ENCODE peak calls at places on chromosome 10, in four cellular contexts. P is GF-D8; I is GM06990; F is naive thymus-derived CD8-positive, alpha-beta T cell. X is an unnamed sample.

GRCh38 chr10:61078542-61078941 is 134.6 kb upstream of the RHOBTB1 start:
- DNase-seq in P (no peak), I (no peak), F (no peak), X (no peak)

GRCh38 chr10:14039968-14040668 is 290.6 kb downstream of the FRMD4A start:
- DNase-seq in P (no peak), I (no peak), F (no peak), X (no peak)

GRCh38 chr10:6054884-6055283 is 7.3 kb downstream of the IL2RA start:
- DNase-seq in P (no peak), I (no peak), F (no peak), X (no peak)

GRCh38 chr10:12338981-12339380 is 10.4 kb upstream of the CAMK1D start:
- DNase-seq in P (no peak), I (no peak), F (no peak), X (no peak)

GRCh38 chr10:18158698-18159342 is 18.6 kb downstream of the CACNB2 start:
- DNase-seq in P (no peak), I (no peak), F (no peak), X (no peak)

GRCh38 chr10:110916554-110917346 is 2.2 kb downstream of the BBIP1 start:
- DNase-seq in P (no peak), I (no peak), F (no peak), X (no peak)

GRCh38 chr10:109929501-109930219 is 6.3 kb upstream of the XPNPEP1 start:
- DNase-seq in P (no peak), I (no peak), F (no peak), X (no peak)

GRCh38 chr10:97207756-97208346 is 22.1 kb upstream of the SLIT1 start:
- DNase-seq in P (no peak), I (no peak), F (no peak), X (no peak)

GRCh38 chr10:6841746-6842145 is 261.7 kb upstream of the PRKCQ start:
- DNase-seq in P (no peak), I (no peak), F (no peak), X (no peak)

GRCh38 chr10:90051474-90051873 is 350.1 kb downstream of the KIF20B start:
- DNase-seq in P (no peak), I (peak; percentile 36), F (no peak), X (no peak)

GRCh38 chr10:58853668-58854067 is 322.8 kb upstream of the PHYHIPL start:
- DNase-seq in P (no peak), I (no peak), F (no peak), X (no peak)

GRCh38 chr10:17502788-17503187 is 48.4 kb upstream of the ST8SIA6 start:
- DNase-seq in P (no peak), I (no peak), F (no peak), X (no peak)

GRCh38 chr10:70271996-70272924 is 11.5 kb downstream of the NPFFR1 start:
- DNase-seq in P (no peak), I (no peak), F (no peak), X (no peak)

GRCh38 chr10:112349521-112350085 is 24.3 kb upstream of the ACSL5 start:
- DNase-seq in P (no peak), I (no peak), F (no peak), X (no peak)

GRCh38 chr10:89201345-89202032 is 5.6 kb downstream of the CH25H start:
- DNase-seq in P (no peak), I (no peak), F (no peak), X (no peak)

GRCh38 chr10:13885238-13885990 is 298.6 kb downstream of the PRPF18 start:
- DNase-seq in P (no peak), I (no peak), F (no peak), X (no peak)

GRCh38 chr10:50538473-50539398 is 85.0 kb downstream of the SGMS1 start:
- DNase-seq in P (no peak), I (peak; percentile 28), F (no peak), X (no peak)

GRCh38 chr10:131090761-131091661 is 220.5 kb downstream of the TCERG1L start:
- DNase-seq in P (no peak), I (no peak), F (no peak), X (no peak)

GRCh38 chr10:119252051-119252465 is 44.7 kb downstream of the GRK5 start:
- DNase-seq in P (no peak), I (no peak), F (no peak), X (no peak)

GRCh38 chr10:110912374-110912773 is 6.6 kb downstream of the BBIP1 start:
- DNase-seq in P (no peak), I (no peak), F (no peak), X (no peak)

GRCh38 chr10:127736915-127737562 is at the start of gene FOXI2:
- DNase-seq in P (no peak), I (no peak), F (no peak), X (no peak)

GRCh38 chr10:29722777-29723176 is 88.0 kb upstream of the SVIL start:
- DNase-seq in P (no peak), I (no peak), F (no peak), X (no peak)

GRCh38 chr10:17059197-17059688 is 70.4 kb downstream of the CUBN start:
- DNase-seq in P (no peak), I (no peak), F (no peak), X (no peak)

GRCh38 chr10:61733358-61733940 is 70.7 kb downstream of the CABCOCO1 start:
- DNase-seq in P (no peak), I (no peak), F (no peak), X (no peak)

GRCh38 chr10:60718891-60719290 is 59.4 kb upstream of the CDK1 start:
- DNase-seq in P (no peak), I (no peak), F (no peak), X (no peak)

GRCh38 chr10:48551796-48552591 is 52.9 kb downstream of the ARHGAP22 start:
- DNase-seq in P (no peak), I (no peak), F (no peak), X (no peak)

GRCh38 chr10:111392910-111393309 is 316.1 kb downstream of the ADRA2A start:
- DNase-seq in P (no peak), I (no peak), F (no peak), X (no peak)

GRCh38 chr10:62116896-62117295 is 151.7 kb downstream of the RTKN2 start:
- DNase-seq in P (no peak), I (no peak), F (no peak), X (no peak)

GRCh38 chr10:107966817-107967216 is 802.3 kb upstream of the SORCS1 start:
- DNase-seq in P (no peak), I (no peak), F (no peak), X (no peak)